ENCODE peak calls at places on chromosomes 12 and 14, in seven cellular contexts. V is omental fat pad, E is GM20000, U is psoas muscle, H is HFFc6, B is Peyer's patch, X is astrocyte of the spinal cord. R is an unnamed sample.
A peak's percentile ranks its signal among the peaks of the same experiment; 100 is the strongest.

GRCh38 chr12:95862038-95862437 is 3.3 kb downstream of the SNRPF start:
- DNase-seq in X (no peak), E (no peak), V (no peak), B (no peak), U (no peak), H (no peak), R (no peak)

GRCh38 chr14:77707355-77707723 is 484 bp downstream of the ALKBH1 start:
- DNase-seq in B (peak; percentile 70), E (peak; percentile 30), U (no peak), H (peak; percentile 65), X (peak; percentile 43), V (no peak), R (no peak)

GRCh38 chr14:68786491-68787234 is 6.2 kb downstream of the ZFP36L1 start:
- DNase-seq in X (peak; percentile 69), H (peak; percentile 65), V (no peak), E (no peak), U (no peak), B (peak; percentile 50), R (no peak)

GRCh38 chr14:36580856-36581831 is 1.3 kb downstream of the NKX2-8 start:
- DNase-seq in E (peak; percentile 52), B (no peak), X (peak; percentile 38), U (peak; percentile 22), H (no peak), V (no peak), R (no peak)

GRCh38 chr12:52230364-52231281 is 2.4 kb upstream of the KRT7 start:
- DNase-seq in U (no peak), B (no peak), H (peak; percentile 76), X (peak; percentile 67), E (no peak), V (peak; percentile 21), R (no peak)

GRCh38 chr12:70549340-70550179 is 87.7 kb downstream of the PTPRB start:
- DNase-seq in V (no peak), X (peak; percentile 35), H (no peak), B (no peak), U (no peak), E (no peak), R (no peak)

GRCh38 chr14:75881986-75882385 is 99.8 kb downstream of the TGFB3 start:
- DNase-seq in V (no peak), X (no peak), H (no peak), B (no peak), U (no peak), E (no peak), R (no peak)

GRCh38 chr12:115337693-115338543 is 653.9 kb upstream of the TBX3 start:
- DNase-seq in E (no peak), V (no peak), B (peak; percentile 72), X (peak; percentile 92), U (peak; percentile 57), H (peak; percentile 95), R (no peak)

GRCh38 chr12:67877697-67878096 is 111.5 kb upstream of the IFNG-AS1 start:
- DNase-seq in E (no peak), U (no peak), B (no peak), X (no peak), V (no peak), H (no peak), R (no peak)

GRCh38 chr14:72925171-72925759 is 999 bp upstream of the DCAF4 start:
- DNase-seq in V (no peak), E (no peak), B (no peak), H (no peak), U (no peak), X (no peak), R (no peak)

GRCh38 chr14:88323520-88324199 is 591 bp upstream of the KCNK10 start:
- DNase-seq in U (no peak), X (no peak), E (peak; percentile 87), V (no peak), H (no peak), B (peak; percentile 49), R (no peak)

GRCh38 chr12:63098851-63099250 is 52.1 kb downstream of the AVPR1A start:
- DNase-seq in X (no peak), B (no peak), V (no peak), U (no peak), H (no peak), E (no peak), R (no peak)

GRCh38 chr12:106296179-106296877 is 6.2 kb upstream of the TCP11L2 start:
- DNase-seq in H (peak; percentile 96), E (no peak), X (peak; percentile 71), U (no peak), V (no peak), B (no peak), R (no peak)

GRCh38 chr12:72178871-72179270 is 93.3 kb upstream of the TRHDE start:
- DNase-seq in V (no peak), E (no peak), B (no peak), H (no peak), U (no peak), X (no peak), R (no peak)

GRCh38 chr14:95486875-95487668 is 29.4 kb downstream of the SYNE3 start:
- DNase-seq in U (no peak), V (no peak), B (peak; percentile 77), H (no peak), X (no peak), E (no peak), R (no peak)

GRCh38 chr12:101939856-101940265 is 62.5 kb downstream of the DRAM1 start:
- DNase-seq in X (peak; percentile 76), E (peak; percentile 45), B (peak; percentile 80), U (peak; percentile 25), V (no peak), H (peak; percentile 72), R (peak; percentile 51)

GRCh38 chr12:29743801-29744200 is 39.9 kb downstream of the TMTC1 start:
- DNase-seq in U (no peak), H (no peak), B (no peak), E (no peak), V (no peak), X (peak; percentile 65), R (no peak)

DNA sequence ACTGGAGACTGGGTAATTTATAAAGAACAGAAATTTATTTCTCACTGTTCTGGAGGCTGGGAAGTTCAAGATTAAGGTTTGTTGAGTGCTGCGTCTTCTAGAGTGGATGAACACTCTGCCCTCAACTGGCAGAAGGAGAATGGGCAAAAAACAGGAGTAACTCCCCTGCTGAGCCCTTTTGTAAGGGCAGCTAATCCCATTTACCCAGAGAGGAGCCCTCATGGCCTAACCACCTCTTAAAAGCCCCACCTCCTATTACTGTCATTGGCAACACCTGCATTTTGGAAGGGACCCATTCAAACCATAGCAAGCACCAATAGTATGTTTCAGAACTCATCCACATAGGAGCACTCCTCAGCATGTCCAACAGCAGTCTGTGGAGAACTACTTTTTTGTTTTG is 47.4 kb downstream of the BORCS5 start:
- DNase-seq in V (no peak), H (no peak), E (no peak), B (no peak), U (no peak), X (no peak), R (no peak)
- TF ChIP-seq CTCF in V (no peak), H (no peak), E (no peak), B (no peak), U (no peak), X (no peak), R (no peak)

GRCh38 chr12:46517579-46517962 is 145.0 kb upstream of the SLC38A2 start:
- DNase-seq in X (no peak), V (no peak), H (no peak), B (no peak), U (no peak), E (no peak), R (no peak)
- TF ChIP-seq CTCF in X (no peak), V (no peak), H (peak; percentile 26), B (no peak), U (no peak), E (no peak), R (no peak)

DNA sequence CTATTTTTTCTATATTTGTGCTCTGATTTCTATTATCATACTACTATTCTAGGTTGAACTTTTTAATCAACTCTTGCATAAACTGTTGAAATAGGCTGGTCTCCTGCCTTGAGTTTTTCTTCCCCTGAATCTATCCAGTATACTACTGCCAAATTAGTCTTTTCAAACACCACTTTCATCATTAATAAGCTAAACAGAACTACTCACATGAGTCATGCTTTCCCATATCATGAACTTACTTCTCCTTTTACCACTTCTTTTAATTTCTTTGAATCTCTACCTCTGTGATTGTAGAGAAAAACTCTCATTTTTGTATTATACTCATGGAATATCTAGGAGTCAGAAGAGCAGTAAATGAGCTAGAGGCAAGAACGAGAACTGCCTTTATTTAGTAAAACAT is 340.3 kb upstream of the PDE3A start:
- DNase-seq in H (no peak), U (no peak), E (peak; percentile 14), X (no peak), B (no peak), V (no peak), R (no peak)
- TF ChIP-seq CTCF in H (no peak), U (no peak), E (no peak), X (no peak), B (no peak), V (no peak), R (no peak)

GRCh38 chr14:48536318-48536717 is 860.9 kb upstream of the MDGA2 start:
- DNase-seq in E (no peak), X (no peak), U (no peak), V (no peak), B (no peak), H (no peak), R (no peak)
- TF ChIP-seq CTCF in E (no peak), X (no peak), U (no peak), V (no peak), B (no peak), H (no peak), R (no peak)

GRCh38 chr12:2673966-2674810 is 120.6 kb upstream of the FKBP4 start:
- DNase-seq in H (no peak), B (no peak), E (no peak), V (no peak), X (no peak), U (no peak), R (no peak)
- TF ChIP-seq CTCF in H (peak; percentile 56), B (no peak), E (no peak), V (no peak), X (peak; percentile 23), U (no peak), R (no peak)

DNA sequence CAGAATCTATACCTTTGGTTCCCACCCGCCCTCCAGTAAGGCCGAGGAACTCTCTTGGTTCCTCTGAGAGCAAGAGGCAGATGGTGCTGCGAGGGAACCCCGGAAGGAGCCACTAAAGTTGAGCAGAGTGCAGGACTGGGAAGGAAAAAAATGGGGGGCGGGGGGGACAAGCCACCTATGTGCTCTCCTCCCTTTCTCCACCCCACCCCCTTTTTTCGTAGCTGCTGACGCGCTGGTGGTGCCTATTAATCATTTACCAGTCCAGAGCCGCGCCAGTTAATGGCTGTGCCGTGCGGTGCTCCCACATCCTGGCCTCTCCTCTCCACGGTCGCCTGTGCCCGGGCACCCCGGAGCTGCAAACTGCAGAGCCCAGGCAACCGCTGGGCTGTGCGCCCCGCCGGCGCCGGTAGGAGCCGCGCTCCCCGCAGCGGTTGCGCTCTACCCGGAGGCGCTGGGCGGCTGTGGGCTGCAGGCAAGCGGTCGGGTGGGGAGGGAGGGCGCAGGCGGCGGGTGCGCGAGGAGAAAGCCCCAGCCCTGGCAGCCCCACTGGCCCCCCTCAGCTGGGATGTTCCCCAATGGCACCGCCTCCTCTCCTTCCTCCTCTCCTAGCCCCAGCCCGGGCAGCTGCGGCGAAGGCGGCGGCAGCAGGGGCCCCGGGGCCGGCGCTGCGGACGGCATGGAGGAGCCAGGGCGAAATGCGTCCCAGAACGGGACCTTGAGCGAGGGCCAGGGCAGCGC is 1.3 kb downstream of the SSTR1 start:
- DNase-seq in E (no peak), X (peak; percentile 23), V (no peak), U (peak; percentile 16), B (peak; percentile 84), H (peak; percentile 92), R (peak; percentile 64)
- TF ChIP-seq CTCF in E (no peak), X (peak; percentile 27), V (no peak), U (no peak), B (peak; percentile 45), H (peak; percentile 68), R (peak; percentile 26)